ENCODE peak calls at places on chromosomes 16 and 17, in nine cellular contexts. W is uterus, F is ovary, U is GM12878, A is substantia nigra, J is AG04450, L is body of pancreas, X is fibroblast of lung, Y is PC-9. K is an unnamed sample.

GRCh38 chr17:35893751-35894150 is 13.6 kb upstream of the CCL5 start:
- DNase-seq in W (no peak), F (no peak), U (no peak), A (no peak), J (no peak), L (no peak), X (no peak), Y (no peak), K (no peak)

GRCh38 chr17:74227681-74228080 is 14.3 kb downstream of the TTYH2 start:
- DNase-seq in W (no peak), F (no peak), U (no peak), A (no peak), J (no peak), L (no peak), X (no peak), Y (no peak), K (no peak)

GRCh38 chr16:892006-892405 is 78.8 kb downstream of the LMF1 start:
- DNase-seq in W (no peak), F (no peak), U (no peak), A (no peak), J (no peak), L (no peak), X (no peak), Y (no peak), K (no peak)

GRCh38 chr16:1505073-1505844 is 12.1 kb downstream of the TELO2 start:
- DNase-seq in W (no peak), F (peak), U (no peak), A (no peak), J (no peak), L (no peak), X (no peak), Y (no peak), K (no peak)

GRCh38 chr16:84054916-84055315 is 12.3 kb upstream of the SLC38A8 start:
- DNase-seq in W (no peak), F (no peak), U (no peak), A (no peak), J (no peak), L (no peak), X (no peak), Y (no peak), K (no peak)

GRCh38 chr17:8300629-8301242 is 5.5 kb upstream of the SLC25A35 start:
- DNase-seq in W (peak), F (peak), U (peak), A (peak), J (no peak), L (peak), X (peak), Y (peak), K (peak)

GRCh38 chr16:2239231-2239675 is 3.0 kb downstream of the DNASE1L2 start:
- DNase-seq in W (no peak), F (no peak), U (no peak), A (no peak), J (no peak), L (no peak), X (no peak), Y (no peak), K (no peak)

GRCh38 chr16:4892356-4893102 is 44.4 kb downstream of the PPL start:
- DNase-seq in W (no peak), F (no peak), U (no peak), A (no peak), J (no peak), L (no peak), X (peak), Y (no peak), K (no peak)

GRCh38 chr17:80146121-80147034 is 550 bp downstream of the EIF4A3 start:
- DNase-seq in W (peak), F (peak), U (no peak), A (no peak), J (no peak), L (peak), X (no peak), Y (no peak), K (peak)

GRCh38 chr17:66829386-66829864 is 5.5 kb upstream of the CACNG5 start:
- DNase-seq in W (no peak), F (peak), U (no peak), A (no peak), J (peak), L (peak), X (peak), Y (peak), K (peak)

GRCh38 chr16:28140788-28141618 is 70.8 kb downstream of the XPO6 start:
- DNase-seq in W (no peak), F (no peak), U (peak), A (no peak), J (no peak), L (peak), X (no peak), Y (peak), K (no peak)

DNA sequence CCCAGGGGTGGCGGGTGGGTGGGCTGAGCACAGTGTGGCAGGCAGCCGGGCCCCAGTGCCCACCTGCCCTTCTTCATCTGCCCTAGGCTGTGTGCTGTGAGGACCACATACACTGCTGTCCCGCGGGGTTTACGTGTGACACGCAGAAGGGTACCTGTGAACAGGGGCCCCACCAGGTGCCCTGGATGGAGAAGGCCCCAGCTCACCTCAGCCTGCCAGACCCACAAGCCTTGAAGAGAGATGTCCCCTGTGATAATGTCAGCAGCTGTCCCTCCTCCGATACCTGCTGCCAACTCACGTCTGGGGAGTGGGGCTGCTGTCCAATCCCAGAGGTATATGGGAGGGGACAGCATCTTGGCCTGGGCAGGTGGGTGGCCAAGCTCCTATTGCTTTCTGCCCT is 6.4 kb downstream of the GRN start:
- DNase-seq in W (no peak), F (no peak), U (no peak), A (no peak), J (no peak), L (no peak), X (no peak), Y (no peak), K (no peak)
- H3K27ac ChIP-seq in W (no peak), F (no peak), U (no peak), A (no peak), J (no peak), L (no peak), X (no peak), Y (no peak), K (no peak)

DNA sequence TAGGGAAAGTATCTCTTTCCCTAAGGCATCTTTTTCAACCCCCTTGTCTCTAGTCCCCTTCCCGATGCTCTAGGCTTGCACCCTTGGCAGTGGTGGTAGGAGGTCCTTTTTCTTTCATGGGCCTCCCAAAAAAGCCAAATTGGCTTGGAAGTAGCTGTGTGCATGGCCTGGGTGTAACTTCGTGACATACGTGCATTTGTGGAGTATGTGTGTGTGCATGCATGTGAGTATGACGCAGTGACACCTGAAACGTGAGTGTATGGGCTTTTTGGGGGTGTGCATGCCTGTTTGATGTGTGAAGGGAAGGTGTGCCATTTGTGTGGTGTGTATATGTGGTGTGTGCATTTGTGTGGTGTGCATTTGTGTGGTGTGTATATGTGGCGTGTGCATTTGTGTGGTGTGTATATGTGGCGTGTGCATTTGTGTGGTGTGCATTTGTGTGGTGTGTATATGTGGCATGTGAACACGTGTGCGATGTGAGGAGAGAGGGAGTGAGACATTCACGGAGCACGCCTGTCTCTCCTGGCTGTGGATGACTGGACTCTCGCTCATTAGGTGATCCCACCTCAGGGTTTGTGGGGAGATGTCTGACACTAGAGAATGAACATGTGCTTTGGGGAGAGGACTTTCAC is 15.7 kb downstream of the IGFBP4 start:
- DNase-seq in W (no peak), F (no peak), U (no peak), A (no peak), J (no peak), L (no peak), X (peak), Y (no peak), K (no peak)
- H3K27ac ChIP-seq in W (peak), F (peak), U (no peak), A (no peak), J (peak), L (peak), X (peak), Y (no peak), K (peak)

GRCh38 chr17:49667854-49668253 is 10.0 kb downstream of the SPOP start:
- DNase-seq in W (no peak), F (no peak), U (no peak), A (no peak), J (no peak), L (no peak), X (no peak), Y (no peak), K (no peak)

GRCh38 chr17:49670641-49671040 is 7.3 kb downstream of the SPOP start:
- DNase-seq in W (no peak), F (no peak), U (no peak), A (no peak), J (no peak), L (no peak), X (no peak), Y (no peak), K (no peak)

GRCh38 chr17:49664706-49665211 is 13.1 kb downstream of the SPOP start:
- DNase-seq in W (no peak), F (no peak), U (no peak), A (no peak), J (no peak), L (no peak), X (no peak), Y (no peak), K (no peak)

GRCh38 chr17:49674507-49674906 is 3.4 kb downstream of the SPOP start:
- DNase-seq in W (no peak), F (no peak), U (no peak), A (no peak), J (no peak), L (no peak), X (no peak), Y (no peak), K (no peak)

GRCh38 chr17:49670002-49670401 is 7.9 kb downstream of the SPOP start:
- DNase-seq in W (no peak), F (no peak), U (no peak), A (no peak), J (no peak), L (no peak), X (no peak), Y (no peak), K (no peak)
- H3K27ac ChIP-seq in W (peak), F (no peak), U (no peak), A (no peak), J (no peak), L (no peak), X (no peak), Y (no peak), K (no peak)

DNA sequence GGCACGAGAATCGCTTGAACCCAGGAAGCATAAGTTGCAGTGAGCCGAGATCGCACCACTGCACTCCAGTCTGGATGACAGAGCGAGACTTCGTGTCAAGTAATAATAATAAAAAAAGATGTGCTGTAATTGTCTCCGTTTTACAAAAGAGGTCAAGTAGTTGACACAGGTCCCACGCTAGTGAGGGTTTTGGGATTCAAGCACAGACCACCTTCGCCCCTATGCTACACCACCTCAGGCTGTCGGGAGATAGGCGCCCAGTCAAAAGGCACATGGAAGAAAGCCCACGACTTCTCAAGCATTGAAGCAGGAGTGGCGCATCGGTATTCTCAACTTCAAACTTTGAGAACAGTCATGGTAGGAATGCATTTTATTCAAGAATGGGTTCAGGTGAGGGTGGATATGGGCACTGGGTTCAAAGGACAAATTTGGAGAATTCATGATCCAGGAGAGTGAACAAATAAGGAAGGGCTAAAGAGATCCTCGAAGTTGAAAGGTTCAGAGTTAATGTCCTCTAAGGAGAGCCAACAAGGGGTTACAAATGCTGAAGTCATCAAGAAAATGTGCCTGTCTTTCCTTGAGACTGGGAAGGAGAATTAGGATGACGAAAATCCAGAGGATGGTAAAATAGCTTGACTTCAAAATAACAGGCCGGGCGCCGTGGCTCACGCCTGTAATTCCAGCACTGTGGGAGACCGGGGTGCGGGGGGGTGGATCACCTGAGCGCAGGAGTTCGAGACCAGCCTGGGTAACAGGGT is 1.4 kb upstream of the AMZ2 start:
- DNase-seq in W (peak), F (peak), U (no peak), A (no peak), J (no peak), L (no peak), X (no peak), Y (no peak), K (peak)
- H3K27ac ChIP-seq in W (peak), F (no peak), U (peak), A (no peak), J (no peak), L (no peak), X (no peak), Y (no peak), K (no peak)

GRCh38 chr16:87559976-87560375 is 42.3 kb upstream of the JPH3 start:
- DNase-seq in W (no peak), F (no peak), U (no peak), A (no peak), J (no peak), L (no peak), X (peak), Y (no peak), K (peak)

GRCh38 chr16:87555647-87556046 is 46.7 kb upstream of the JPH3 start:
- DNase-seq in W (no peak), F (no peak), U (no peak), A (no peak), J (no peak), L (no peak), X (peak), Y (no peak), K (no peak)

GRCh38 chr16:87554754-87555427 is 47.4 kb upstream of the JPH3 start:
- DNase-seq in W (no peak), F (no peak), U (no peak), A (no peak), J (no peak), L (no peak), X (no peak), Y (no peak), K (no peak)

GRCh38 chr16:87558682-87559081 is 43.6 kb upstream of the JPH3 start:
- DNase-seq in W (no peak), F (no peak), U (no peak), A (no peak), J (no peak), L (no peak), X (no peak), Y (no peak), K (no peak)

DNA sequence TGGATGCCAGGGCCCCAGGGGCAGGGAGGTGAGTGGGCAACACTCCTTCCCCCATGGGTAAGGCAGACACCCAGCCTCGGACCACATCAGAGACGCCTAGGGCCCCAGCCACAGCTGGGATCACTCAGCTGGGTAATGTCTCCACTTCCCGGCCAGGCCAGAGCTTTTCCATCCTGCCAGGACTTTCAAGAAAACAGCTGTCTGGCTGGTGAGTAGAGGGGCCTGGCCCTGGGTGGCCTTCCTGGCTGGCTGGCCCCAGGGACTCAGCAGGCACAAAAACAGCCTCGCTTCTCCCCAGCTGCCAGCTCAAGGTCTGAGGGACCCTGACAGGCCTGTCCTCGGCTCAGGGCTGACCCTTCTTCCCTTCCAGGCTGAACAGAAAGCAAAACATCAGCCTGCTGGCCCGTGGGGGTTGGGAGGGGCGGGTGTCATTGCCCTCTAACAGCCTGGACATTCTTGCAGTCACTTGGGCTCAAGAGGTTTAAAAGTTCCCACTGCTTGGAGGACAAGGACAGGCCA is 45.3 kb upstream of the JPH3 start:
- DNase-seq in W (peak), F (peak), U (no peak), A (no peak), J (no peak), L (no peak), X (peak), Y (no peak), K (no peak)
- H3K27ac ChIP-seq in W (peak), F (peak), U (no peak), A (no peak), J (peak), L (peak), X (no peak), Y (no peak), K (no peak)

GRCh38 chr16:72542103-72542502 is 370.1 kb upstream of the PMFBP1 start:
- DNase-seq in W (no peak), F (no peak), U (no peak), A (no peak), J (no peak), L (no peak), X (no peak), Y (no peak), K (no peak)

GRCh38 chr16:72532896-72533295 is 360.9 kb upstream of the PMFBP1 start:
- DNase-seq in W (no peak), F (no peak), U (no peak), A (no peak), J (no peak), L (no peak), X (peak), Y (no peak), K (no peak)

GRCh38 chr16:72537684-72538083 is 365.7 kb upstream of the PMFBP1 start:
- DNase-seq in W (no peak), F (no peak), U (no peak), A (no peak), J (no peak), L (no peak), X (peak), Y (no peak), K (no peak)

GRCh38 chr16:72536673-72537435 is 364.9 kb upstream of the PMFBP1 start:
- DNase-seq in W (no peak), F (no peak), U (no peak), A (no peak), J (no peak), L (no peak), X (peak), Y (no peak), K (no peak)
- H3K27ac ChIP-seq in W (no peak), F (no peak), U (no peak), A (no peak), J (no peak), L (no peak), X (no peak), Y (no peak), K (no peak)

K was measured in SJSA1.